ENCODE peak calls at places on chromosomes 1 and 21, in five cellular contexts. M, Z, L, A and N are unnamed samples.

GRCh38 chr1:160813215-160813614 is 17.2 kb downstream of the LY9 start:
- DNase-seq in Z (no peak), L (no peak), M (no peak), A (no peak), N (no peak)

GRCh38 chr1:172845371-172845770 is 186.5 kb downstream of the FASLG start:
- DNase-seq in Z (no peak), M (peak; percentile 16), A (no peak), L (no peak), N (no peak)

GRCh38 chr1:21089711-21090110 is 87.0 kb downstream of the EIF4G3 start:
- DNase-seq in M (no peak), L (no peak), Z (no peak), A (no peak), N (no peak)

GRCh38 chr1:183144752-183145151 is 41.3 kb upstream of the LAMC2 start:
- DNase-seq in A (no peak), Z (no peak), M (no peak), L (no peak), N (no peak)

GRCh38 chr1:164785841-164786534 is 227.0 kb downstream of the PBX1 start:
- DNase-seq in Z (no peak), M (peak; percentile 61), A (no peak), L (no peak), N (no peak)

GRCh38 chr1:78718566-78718965 is 68.9 kb downstream of the IFI44 start:
- DNase-seq in M (peak; percentile 42), L (no peak), Z (no peak), A (no peak), N (no peak)

GRCh38 chr1:23370270-23370743 is 671 bp upstream of the ZNF436 start:
- DNase-seq in Z (no peak), A (no peak), M (peak; percentile 77), L (no peak), N (no peak)

GRCh38 chr21:31710586-31710985 is 21.3 kb downstream of the SCAF4 start:
- DNase-seq in M (peak; percentile 91), Z (no peak), L (no peak), A (no peak), N (no peak)

GRCh38 chr1:201535046-201535777 is 3.7 kb upstream of the NAV1 start:
- DNase-seq in L (no peak), M (peak; percentile 61), Z (no peak), A (no peak), N (no peak)

GRCh38 chr1:203271018-203271743 is 34.1 kb upstream of the BTG2 start:
- DNase-seq in L (no peak), A (peak; percentile 58), Z (no peak), M (peak; percentile 70), N (peak; percentile 37)

GRCh38 chr1:153773004-153773921 is 1.9 kb upstream of the SLC27A3 start:
- DNase-seq in A (no peak), Z (no peak), L (no peak), M (no peak), N (no peak)

GRCh38 chr1:34839526-34840305 is 19.8 kb downstream of the SMIM12 start:
- DNase-seq in Z (no peak), A (no peak), M (no peak), L (no peak), N (no peak)

GRCh38 chr1:53454019-53454418 is 5.2 kb upstream of the DMRTB1 start:
- DNase-seq in L (no peak), M (no peak), A (no peak), Z (no peak), N (no peak)

GRCh38 chr21:44920694-44921604 is at the start of gene ITGB2:
- DNase-seq in M (no peak), L (no peak), Z (no peak), A (no peak), N (no peak)

GRCh38 chr21:46150491-46151121 is 4.8 kb downstream of the FTCD start:
- DNase-seq in Z (no peak), M (no peak), L (no peak), A (no peak), N (no peak)

GRCh38 chr1:188314557-188315137 is 1485.9 kb downstream of the PLA2G4A start:
- DNase-seq in Z (no peak), L (no peak), A (no peak), M (no peak), N (no peak)

GRCh38 chr1:164783778-164784555 is 225.0 kb downstream of the PBX1 start:
- DNase-seq in M (no peak), A (no peak), Z (no peak), L (no peak), N (no peak)

GRCh38 chr1:45792744-45793143 is 10.7 kb upstream of the MAST2 start:
- DNase-seq in M (no peak), Z (no peak), L (no peak), A (no peak), N (no peak)

GRCh38 chr1:164440222-164440621 is 118.8 kb upstream of the PBX1 start:
- DNase-seq in M (peak; percentile 51), L (no peak), A (no peak), Z (no peak), N (peak; percentile 31)

GRCh38 chr1:63261736-63262142 is 60.6 kb upstream of the FOXD3 start:
- DNase-seq in A (no peak), L (peak; percentile 1), M (no peak), Z (no peak), N (peak; percentile 83)

GRCh38 chr21:17427157-17427556 is 85.7 kb upstream of the CXADR start:
- DNase-seq in Z (no peak), L (no peak), A (no peak), M (no peak), N (no peak)

GRCh38 chr1:21295059-21295401 is 4.8 kb upstream of the ECE1 start:
- DNase-seq in Z (no peak), A (no peak), L (no peak), M (no peak), N (no peak)

GRCh38 chr21:33096426-33096825 is 26.5 kb downstream of the OLIG1 start:
- DNase-seq in L (no peak), M (no peak), A (no peak), Z (no peak), N (no peak)

GRCh38 chr21:46429754-46430681 is 28.7 kb upstream of the DIP2A start:
- DNase-seq in Z (no peak), A (no peak), L (no peak), M (no peak), N (no peak)

GRCh38 chr1:244361764-244362473 is 89.8 kb downstream of the ADSS2 start:
- DNase-seq in M (peak; percentile 77), Z (no peak), A (no peak), L (no peak), N (peak; percentile 94)

GRCh38 chr1:151157067-151157531 is 650 bp downstream of the TNFAIP8L2 start:
- DNase-seq in Z (no peak), L (no peak), M (no peak), A (no peak), N (no peak)

GRCh38 chr21:43585924-43586411 is 73.3 kb downstream of the HSF2BP start:
- DNase-seq in A (peak; percentile 58), L (peak; percentile 98), Z (no peak), M (peak; percentile 99), N (peak; percentile 100)
- H3K4me3 ChIP-seq in A (no peak overlapping the region), L (no peak overlapping the region), Z (no peak overlapping the region), M (no peak overlapping the region), N (no peak overlapping the region)

DNA sequence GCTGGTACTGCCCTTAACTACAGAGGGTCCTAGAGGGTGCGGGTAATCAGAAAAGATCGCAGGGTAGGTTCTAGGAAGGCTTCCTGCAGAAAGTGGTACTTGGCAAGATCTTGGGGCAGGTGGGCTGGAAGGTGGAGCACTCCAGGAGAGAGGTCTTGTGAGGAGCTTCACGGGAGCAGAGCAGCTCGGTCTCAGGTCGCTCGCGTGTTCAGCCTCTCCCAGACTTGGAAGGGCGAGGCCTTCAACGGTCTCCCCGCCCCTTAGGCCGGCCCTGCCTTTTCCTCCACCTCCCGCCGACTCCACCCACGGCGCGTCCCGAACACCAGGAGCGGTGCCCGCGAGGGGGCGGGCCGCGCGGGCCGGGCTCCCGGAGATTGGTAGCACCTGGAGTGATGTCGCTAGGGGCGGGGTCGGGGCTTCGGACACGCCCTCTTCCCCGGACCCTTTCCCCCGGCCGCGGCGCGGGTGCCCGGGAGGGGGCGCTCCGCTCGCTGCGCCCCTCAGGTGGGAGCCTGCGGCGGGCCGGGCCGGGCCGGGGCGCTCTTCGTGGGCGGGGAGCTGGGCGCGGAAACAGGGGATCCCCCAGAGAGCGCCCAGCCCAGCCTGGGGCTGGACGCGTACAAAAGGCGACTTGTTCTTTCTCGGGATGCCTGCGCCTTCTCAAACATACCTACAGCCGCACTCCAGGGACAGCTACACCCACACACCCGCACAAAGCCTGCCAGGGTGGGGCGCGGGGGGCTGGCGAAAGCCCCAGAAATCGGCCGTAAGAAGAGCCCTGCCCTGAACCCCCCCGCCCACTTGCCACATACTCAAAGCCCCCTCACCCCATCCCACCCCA is 35.5 kb downstream of the AHDC1 start:
- DNase-seq in L (peak; percentile 61), A (peak; percentile 80), M (peak; percentile 86), Z (peak; percentile 59), N (peak; percentile 86)
- H3K4me3 ChIP-seq in L (peak overlapping the region; percentile 14), A (peak overlapping the region; percentile 8), M (peak overlapping the region; percentile 34), Z (peak overlapping the region; percentile 22), N (peak overlapping the region; percentile 8)

GRCh38 chr1:2558861-2559260 is 2.7 kb downstream of the TNFRSF14 start:
- DNase-seq in M (no peak), L (no peak), A (no peak), Z (no peak), N (no peak)

GRCh38 chr1:2556277-2557145 is at the start of gene TNFRSF14:
- DNase-seq in Z (no peak), M (peak; percentile 39), L (no peak), A (no peak), N (no peak)

GRCh38 chr1:2558420-2558819 is 2.2 kb downstream of the TNFRSF14 start:
- DNase-seq in L (no peak), M (no peak), Z (no peak), A (no peak), N (no peak)

GRCh38 chr1:2557146-2558029 is 1.2 kb downstream of the TNFRSF14 start:
- DNase-seq in L (no peak), A (no peak), Z (no peak), M (no peak), N (no peak)

GRCh38 chr1:2558030-2558400 is 1.8 kb downstream of the TNFRSF14 start:
- DNase-seq in A (no peak), Z (no peak), M (no peak), L (no peak), N (no peak)
- H3K4me3 ChIP-seq in A (no peak overlapping the region), Z (no peak overlapping the region), M (no peak overlapping the region), L (no peak overlapping the region), N (no peak overlapping the region)

GRCh38 chr1:8420318-8420717 is 102.4 kb downstream of the SLC45A1 start:
- DNase-seq in Z (no peak), A (no peak), M (no peak), L (no peak), N (no peak)

GRCh38 chr1:8417625-8418024 is 99.7 kb downstream of the SLC45A1 start:
- DNase-seq in Z (no peak), A (no peak), M (no peak), L (no peak), N (no peak)

GRCh38 chr1:8419861-8420260 is 101.9 kb downstream of the SLC45A1 start:
- DNase-seq in M (no peak), A (no peak), L (no peak), Z (no peak), N (no peak)

GRCh38 chr1:8418301-8418700 is 100.4 kb downstream of the SLC45A1 start:
- DNase-seq in A (no peak), Z (no peak), L (no peak), M (no peak), N (no peak)

DNA sequence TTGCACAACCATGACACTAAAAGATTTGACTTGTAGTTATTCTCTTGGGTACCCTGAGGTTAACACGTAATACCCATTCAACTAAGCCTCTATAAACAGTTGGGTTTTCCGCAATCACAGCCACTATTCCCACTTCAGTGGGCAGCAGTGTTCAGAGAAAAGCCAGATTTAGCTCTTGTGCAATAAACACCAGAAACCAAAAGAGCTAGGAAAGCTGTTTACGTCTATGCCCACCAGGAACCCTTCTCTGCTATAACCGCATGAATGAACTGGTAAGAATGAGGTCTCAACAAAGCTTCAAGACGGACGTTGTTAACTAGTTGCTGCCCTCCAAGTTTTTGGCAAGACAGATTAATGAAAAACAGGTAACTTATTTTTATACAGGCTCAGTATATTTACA is 101.3 kb downstream of the SLC45A1 start:
- DNase-seq in A (no peak), Z (no peak), L (no peak), M (peak; percentile 50), N (no peak)
- H3K4me3 ChIP-seq in A (peak overlapping the region; percentile 72), Z (no peak overlapping the region), L (no peak overlapping the region), M (no peak overlapping the region), N (peak overlapping the region; percentile 9)